ENCODE peak calls at places on chromosomes 11 and 22, in nine cellular contexts. O, A, N, J, V, T, D, F and E are unnamed samples.

GRCh38 chr11:117646419-117646818 is 150.6 kb downstream of the DSCAML1 start:
- DNase-seq in O (no peak), A (no peak), N (no peak), J (no peak), V (no peak), T (no peak), D (no peak), F (no peak), E (no peak)

GRCh38 chr11:108825381-108825780 is 160.5 kb downstream of the DDX10 start:
- DNase-seq in O (no peak), A (no peak), N (no peak), J (no peak), V (no peak), T (no peak), D (no peak), F (no peak), E (no peak)

GRCh38 chr11:68643576-68643975 is 40.8 kb upstream of the GAL start:
- DNase-seq in O (no peak), A (peak), N (no peak), J (no peak), V (no peak), T (no peak), D (no peak), F (no peak), E (no peak)

GRCh38 chr11:113663567-113663966 is 42.5 kb downstream of the TMPRSS5 start:
- DNase-seq in O (no peak), A (peak), N (no peak), J (no peak), V (no peak), T (no peak), D (no peak), F (no peak), E (no peak)

GRCh38 chr11:122113836-122114235 is 2.2 kb downstream of the BLID start:
- DNase-seq in O (no peak), A (peak), N (no peak), J (no peak), V (no peak), T (no peak), D (no peak), F (no peak), E (no peak)

GRCh38 chr11:112620621-112621394 is 340.4 kb upstream of the NCAM1 start:
- DNase-seq in O (no peak), A (peak), N (no peak), J (no peak), V (no peak), T (no peak), D (no peak), F (no peak), E (no peak)

GRCh38 chr22:50260434-50260800 is 1.1 kb downstream of the MAPK12 start:
- DNase-seq in O (no peak), A (peak), N (no peak), J (no peak), V (no peak), T (no peak), D (no peak), F (no peak), E (no peak)

GRCh38 chr22:26648011-26648497 is 9.3 kb upstream of the MIAT start:
- DNase-seq in O (no peak), A (no peak), N (peak), J (no peak), V (no peak), T (no peak), D (no peak), F (no peak), E (peak)

GRCh38 chr11:80424012-80424695 is 983.3 kb upstream of the TENM4 start:
- DNase-seq in O (no peak), A (no peak), N (no peak), J (no peak), V (no peak), T (no peak), D (no peak), F (no peak), E (no peak)

GRCh38 chr22:30564766-30565118 is 9.7 kb downstream of the GAL3ST1 start:
- DNase-seq in O (no peak), A (no peak), N (no peak), J (no peak), V (no peak), T (no peak), D (no peak), F (no peak), E (no peak)

GRCh38 chr11:14422814-14423182 is 63.8 kb upstream of the RRAS2 start:
- DNase-seq in O (no peak), A (peak), N (peak), J (no peak), V (no peak), T (no peak), D (no peak), F (no peak), E (no peak)

GRCh38 chr11:45473491-45473890 is 187.3 kb upstream of the SYT13 start:
- DNase-seq in O (no peak), A (no peak), N (no peak), J (no peak), V (no peak), T (no peak), D (no peak), F (no peak), E (no peak)

GRCh38 chr11:8601376-8602133 is 7.5 kb upstream of the STK33 start:
- DNase-seq in O (no peak), A (peak), N (no peak), J (no peak), V (no peak), T (no peak), D (no peak), F (no peak), E (no peak)

GRCh38 chr22:39622881-39623367 is 52.4 kb downstream of the CACNA1I start:
- DNase-seq in O (no peak), A (peak), N (peak), J (peak), V (no peak), T (no peak), D (peak), F (peak), E (peak)

GRCh38 chr11:104432526-104432925 is 268.6 kb upstream of the PDGFD start:
- DNase-seq in O (no peak), A (no peak), N (no peak), J (no peak), V (no peak), T (no peak), D (no peak), F (no peak), E (no peak)

GRCh38 chr11:9208726-9209501 is 56.2 kb downstream of the DENND5A start:
- DNase-seq in O (no peak), A (no peak), N (no peak), J (no peak), V (no peak), T (no peak), D (no peak), F (no peak), E (no peak)

GRCh38 chr22:45013138-45013537 is 3.3 kb upstream of the PHF21B start:
- DNase-seq in O (no peak), A (no peak), N (no peak), J (no peak), V (no peak), T (no peak), D (no peak), F (no peak), E (no peak)

GRCh38 chr11:66017354-66017753 is 5.5 kb downstream of the CST6 start:
- DNase-seq in O (no peak), A (no peak), N (no peak), J (no peak), V (no peak), T (no peak), D (no peak), F (no peak), E (no peak)

GRCh38 chr11:82927264-82927880 is 25.8 kb downstream of the DDIAS start:
- DNase-seq in O (no peak), A (peak), N (peak), J (peak), V (no peak), T (no peak), D (no peak), F (no peak), E (peak)

GRCh38 chr11:17612221-17613188 is 65.4 kb downstream of the OTOG start:
- DNase-seq in O (no peak), A (no peak), N (no peak), J (no peak), V (no peak), T (no peak), D (no peak), F (no peak), E (no peak)

GRCh38 chr11:17883946-17884345 is 128.9 kb downstream of the SERGEF start:
- DNase-seq in O (no peak), A (no peak), N (no peak), J (no peak), V (no peak), T (no peak), D (no peak), F (no peak), E (no peak)

GRCh38 chr11:47340980-47341775 is 11.3 kb downstream of the MYBPC3 start:
- DNase-seq in O (no peak), A (peak), N (no peak), J (peak), V (no peak), T (no peak), D (no peak), F (no peak), E (no peak)

GRCh38 chr11:35539781-35540281 is 14.4 kb upstream of the PAMR1 start:
- DNase-seq in O (peak), A (peak), N (no peak), J (peak), V (peak), T (no peak), D (no peak), F (peak), E (no peak)

GRCh38 chr11:2787816-2788750 is 88.3 kb upstream of the KCNQ1OT1 start:
- DNase-seq in O (no peak), A (no peak), N (no peak), J (peak), V (peak), T (no peak), D (no peak), F (peak), E (no peak)

GRCh38 chr22:17978027-17978426 is 46.3 kb downstream of the MICAL3 start:
- DNase-seq in O (no peak), A (no peak), N (no peak), J (no peak), V (no peak), T (no peak), D (no peak), F (no peak), E (no peak)

GRCh38 chr11:121207485-121208115 is 85.0 kb upstream of the SC5D start:
- DNase-seq in O (no peak), A (peak), N (no peak), J (no peak), V (no peak), T (no peak), D (no peak), F (no peak), E (no peak)

GRCh38 chr11:118156531-118157185 is 4.0 kb upstream of the SCN4B start:
- DNase-seq in O (no peak), A (no peak), N (no peak), J (no peak), V (no peak), T (no peak), D (no peak), F (no peak), E (no peak)

GRCh38 chr11:13384837-13385417 is 78.1 kb downstream of the BTBD10 start:
- DNase-seq in O (no peak), A (peak), N (peak), J (peak), V (peak), T (no peak), D (no peak), F (no peak), E (peak)

GRCh38 chr11:45815747-45816146 is 10.8 kb downstream of the SLC35C1 start:
- DNase-seq in O (no peak), A (peak), N (no peak), J (no peak), V (no peak), T (no peak), D (no peak), F (no peak), E (no peak)

GRCh38 chr22:39174498-39175120 is 22.1 kb upstream of the CBX7 start:
- DNase-seq in O (peak), A (peak), N (peak), J (peak), V (peak), T (peak), D (no peak), F (peak), E (peak)

GRCh38 chr11:2747236-2748015 is 47.6 kb upstream of the KCNQ1OT1 start:
- DNase-seq in O (no peak), A (no peak), N (no peak), J (no peak), V (no peak), T (no peak), D (no peak), F (peak), E (no peak)

GRCh38 chr11:121711236-121711635 is 258.5 kb upstream of the SORL1-AS1 start:
- DNase-seq in O (no peak), A (no peak), N (no peak), J (no peak), V (no peak), T (no peak), D (no peak), F (no peak), E (no peak)

GRCh38 chr11:76803811-76804600 is 20.9 kb downstream of the TSKU start:
- DNase-seq in O (peak), A (peak), N (peak), J (no peak), V (no peak), T (no peak), D (no peak), F (no peak), E (peak)

GRCh38 chr22:22091400-22091878 is 108.9 kb upstream of the TOP3B start:
- DNase-seq in O (no peak), A (no peak), N (no peak), J (no peak), V (no peak), T (no peak), D (no peak), F (no peak), E (no peak)

GRCh38 chr11:27420722-27421572 is 51.6 kb downstream of the LGR4 start:
- DNase-seq in O (no peak), A (no peak), N (no peak), J (no peak), V (no peak), T (no peak), D (no peak), F (no peak), E (no peak)

GRCh38 chr11:27427183-27427980 is 45.2 kb downstream of the LGR4 start:
- DNase-seq in O (no peak), A (peak), N (no peak), J (no peak), V (no peak), T (no peak), D (no peak), F (no peak), E (no peak)

GRCh38 chr11:27421819-27422494 is 50.6 kb downstream of the LGR4 start:
- DNase-seq in O (no peak), A (peak), N (no peak), J (no peak), V (no peak), T (no peak), D (no peak), F (no peak), E (no peak)

GRCh38 chr11:27420217-27420616 is 52.4 kb downstream of the LGR4 start:
- DNase-seq in O (no peak), A (no peak), N (no peak), J (no peak), V (no peak), T (no peak), D (no peak), F (no peak), E (no peak)

GRCh38 chr11:27423125-27423524 is 49.5 kb downstream of the LGR4 start:
- DNase-seq in O (peak), A (peak), N (no peak), J (peak), V (peak), T (no peak), D (no peak), F (peak), E (no peak)
- H3K27ac ChIP-seq in O (no peak), A (peak), N (no peak), J (peak), V (no peak), T (no peak), D (no peak), F (peak), E (no peak)

GRCh38 chr11:119417726-119418540 is 5.0 kb downstream of the THY1 start:
- DNase-seq in O (no peak), A (peak), N (no peak), J (no peak), V (no peak), T (peak), D (no peak), F (no peak), E (no peak)
- H3K27ac ChIP-seq in O (peak), A (peak), N (no peak), J (no peak), V (no peak), T (peak), D (no peak), F (no peak), E (no peak)

GRCh38 chr11:123545726-123546125 is 108.7 kb downstream of the SCN3B start:
- DNase-seq in O (no peak), A (peak), N (no peak), J (no peak), V (no peak), T (no peak), D (no peak), F (no peak), E (no peak)
- H3K27ac ChIP-seq in O (no peak), A (peak), N (no peak), J (peak), V (no peak), T (no peak), D (no peak), F (peak), E (no peak)

DNA sequence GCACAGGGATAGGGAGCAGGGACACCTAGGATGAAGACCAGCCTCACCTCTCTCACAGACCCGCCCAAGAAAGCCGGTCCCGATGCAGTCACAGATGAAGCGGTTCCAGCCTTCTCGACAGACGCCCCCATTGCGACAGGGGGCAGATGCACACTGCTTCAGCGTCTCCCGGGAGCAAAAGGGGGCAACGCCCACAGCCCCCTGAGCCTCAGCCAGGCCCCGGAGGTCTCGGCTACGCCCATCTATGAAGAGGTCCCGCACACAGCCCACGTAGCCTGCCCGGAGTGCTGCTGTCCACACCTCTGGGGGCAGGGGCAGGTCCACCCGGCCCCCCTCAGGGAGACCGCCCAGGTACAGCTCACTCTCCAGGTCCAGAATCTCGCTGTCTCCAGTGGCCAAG is 62.3 kb downstream of the NRXN2 start:
- DNase-seq in O (no peak), A (no peak), N (no peak), J (no peak), V (no peak), T (no peak), D (no peak), F (no peak), E (no peak)
- H3K27ac ChIP-seq in O (peak), A (peak), N (no peak), J (peak), V (no peak), T (peak), D (peak), F (peak), E (no peak)

GRCh38 chr11:1305558-1306056 is 3.8 kb downstream of the TOLLIP start:
- DNase-seq in O (no peak), A (no peak), N (peak), J (no peak), V (no peak), T (no peak), D (no peak), F (no peak), E (no peak)
- H3K27ac ChIP-seq in O (no peak), A (no peak), N (no peak), J (no peak), V (no peak), T (no peak), D (no peak), F (no peak), E (no peak)